ENCODE peak calls at places on chromosomes 12 and 14, in nine cellular contexts. O, D, Q, H, W, I, R, U and Y are unnamed samples.

GRCh38 chr12:115752913-115753726 is 524.4 kb downstream of the MED13L start:
- DNase-seq in O (peak; percentile 87), D (no peak), Q (no peak), H (no peak), W (peak; percentile 71), I (peak; percentile 50), R (no peak), U (peak; percentile 63), Y (no peak)

GRCh38 chr14:67392123-67392522 is 19.8 kb downstream of the PLEK2 start:
- DNase-seq in O (no peak), D (no peak), Q (no peak), H (no peak), W (no peak), I (no peak), R (no peak), U (no peak), Y (no peak)

GRCh38 chr12:121767525-121768016 is 25.9 kb downstream of the RHOF start:
- DNase-seq in O (no peak), D (no peak), Q (no peak), H (no peak), W (no peak), I (no peak), R (no peak), U (no peak), Y (no peak)

GRCh38 chr14:70514168-70515069 is 20.4 kb downstream of the ADAM20 start:
- DNase-seq in O (peak; percentile 11), D (no peak), Q (no peak), H (no peak), W (no peak), I (no peak), R (no peak), U (no peak), Y (no peak)

GRCh38 chr12:70875628-70876027 is 44.9 kb downstream of the PTPRR start:
- DNase-seq in O (no peak), D (no peak), Q (no peak), H (no peak), W (no peak), I (no peak), R (no peak), U (no peak), Y (no peak)

GRCh38 chr14:22112004-22112403 is 438.4 kb upstream of the OR4E1 start:
- DNase-seq in O (peak; percentile 8), D (no peak), Q (no peak), H (peak; percentile 19), W (peak; percentile 10), I (peak; percentile 59), R (peak; percentile 52), U (peak; percentile 18), Y (no peak)

GRCh38 chr12:49439042-49439441 is 71.8 kb downstream of the SPATS2 start:
- DNase-seq in O (no peak), D (no peak), Q (no peak), H (no peak), W (no peak), I (no peak), R (no peak), U (no peak), Y (no peak)

GRCh38 chr12:4781212-4781611 is 61.0 kb downstream of the GALNT8 start:
- DNase-seq in O (no peak), D (no peak), Q (no peak), H (no peak), W (no peak), I (no peak), R (no peak), U (no peak), Y (no peak)

GRCh38 chr12:109770861-109771670 is 57.4 kb downstream of the FAM222A start:
- DNase-seq in O (no peak), D (no peak), Q (peak; percentile 23), H (no peak), W (no peak), I (no peak), R (no peak), U (no peak), Y (no peak)

GRCh38 chr14:72463291-72463866 is 430.5 kb downstream of the DPF3 start:
- DNase-seq in O (peak; percentile 81), D (no peak), Q (no peak), H (no peak), W (no peak), I (no peak), R (no peak), U (no peak), Y (no peak)

GRCh38 chr12:20445693-20446092 is 77.4 kb downstream of the PDE3A start:
- DNase-seq in O (no peak), D (no peak), Q (no peak), H (no peak), W (no peak), I (no peak), R (no peak), U (no peak), Y (no peak)

GRCh38 chr12:122743895-122744525 is 8.6 kb upstream of the DENR start:
- DNase-seq in O (no peak), D (no peak), Q (peak; percentile 71), H (no peak), W (no peak), I (no peak), R (no peak), U (no peak), Y (no peak)

GRCh38 chr12:71070416-71071155 is 87.2 kb downstream of the TSPAN8 start:
- DNase-seq in O (no peak), D (no peak), Q (no peak), H (no peak), W (no peak), I (no peak), R (no peak), U (no peak), Y (no peak)

GRCh38 chr12:12468575-12468974 is 94.1 kb downstream of the DUSP16 start:
- DNase-seq in O (no peak), D (no peak), Q (no peak), H (no peak), W (no peak), I (no peak), R (no peak), U (no peak), Y (no peak)

GRCh38 chr14:54815531-54815930 is 87.1 kb downstream of the GCH1 start:
- DNase-seq in O (no peak), D (no peak), Q (no peak), H (no peak), W (no peak), I (no peak), R (no peak), U (no peak), Y (no peak)

GRCh38 chr12:65269603-65270002 is 8.9 kb upstream of the MSRB3 start:
- DNase-seq in O (peak; percentile 45), D (no peak), Q (no peak), H (no peak), W (no peak), I (no peak), R (no peak), U (no peak), Y (no peak)

GRCh38 chr12:6435941-6436715 is 8.6 kb upstream of the CD27 start:
- DNase-seq in O (no peak), D (no peak), Q (no peak), H (no peak), W (no peak), I (no peak), R (no peak), U (no peak), Y (no peak)

GRCh38 chr14:68676511-68676943 is 116.3 kb downstream of the ZFP36L1 start:
- DNase-seq in O (no peak), D (no peak), Q (no peak), H (no peak), W (no peak), I (no peak), R (no peak), U (no peak), Y (no peak)

GRCh38 chr12:82998509-82998908 is 311.8 kb downstream of the TMTC2 start:
- DNase-seq in O (no peak), D (no peak), Q (no peak), H (no peak), W (no peak), I (no peak), R (no peak), U (no peak), Y (no peak)

GRCh38 chr14:69260979-69261605 is 1.1 kb downstream of the GALNT16 start:
- DNase-seq in O (no peak), D (peak; percentile 20), Q (no peak), H (peak; percentile 59), W (no peak), I (peak; percentile 59), R (peak; percentile 30), U (no peak), Y (no peak)

GRCh38 chr12:57188090-57188425 is 28.5 kb upstream of the NXPH4 start:
- DNase-seq in O (no peak), D (no peak), Q (no peak), H (no peak), W (no peak), I (no peak), R (no peak), U (no peak), Y (no peak)

GRCh38 chr14:61498811-61499210 is 177.4 kb downstream of the PRKCH start:
- DNase-seq in O (peak; percentile 25), D (no peak), Q (no peak), H (no peak), W (no peak), I (no peak), R (no peak), U (no peak), Y (no peak)

GRCh38 chr12:124191024-124191359 is 103.9 kb upstream of the RFLNA start:
- DNase-seq in O (peak; percentile 33), D (no peak), Q (no peak), H (no peak), W (peak; percentile 12), I (no peak), R (no peak), U (no peak), Y (no peak)

GRCh38 chr12:118055144-118055557 is 5.8 kb downstream of the WSB2 start:
- DNase-seq in O (peak; percentile 72), D (peak; percentile 69), Q (peak; percentile 61), H (no peak), W (peak; percentile 77), I (peak; percentile 73), R (peak; percentile 66), U (peak; percentile 57), Y (peak; percentile 65)

GRCh38 chr12:8948711-8949524 is 527 bp downstream of the M6PR start:
- DNase-seq in O (peak; percentile 49), D (no peak), Q (no peak), H (no peak), W (no peak), I (peak; percentile 19), R (no peak), U (no peak), Y (no peak)

GRCh38 chr12:71691504-71692129 is 5.7 kb downstream of the TMEM19 start:
- DNase-seq in O (no peak), D (no peak), Q (no peak), H (no peak), W (no peak), I (no peak), R (no peak), U (no peak), Y (no peak)

GRCh38 chr12:124686001-124686884 is 118.8 kb upstream of the NCOR2 start:
- DNase-seq in O (peak; percentile 88), D (no peak), Q (no peak), H (no peak), W (peak; percentile 27), I (no peak), R (no peak), U (peak; percentile 79), Y (no peak)

GRCh38 chr14:67151082-67151666 is 38.1 kb upstream of the GARIN2 start:
- DNase-seq in O (peak; percentile 23), D (no peak), Q (no peak), H (no peak), W (no peak), I (no peak), R (no peak), U (no peak), Y (no peak)

GRCh38 chr14:100767003-100767787 is 40.5 kb downstream of the DLK1 start:
- DNase-seq in O (no peak), D (no peak), Q (no peak), H (no peak), W (no peak), I (no peak), R (no peak), U (no peak), Y (no peak)

GRCh38 chr12:3797649-3798048 is 44.7 kb upstream of the CRACR2A start:
- DNase-seq in O (peak; percentile 32), D (no peak), Q (no peak), H (no peak), W (no peak), I (no peak), R (no peak), U (no peak), Y (no peak)

GRCh38 chr12:43315961-43316360 is 236.0 kb downstream of the ADAMTS20 start:
- DNase-seq in O (no peak), D (no peak), Q (no peak), H (no peak), W (no peak), I (no peak), R (no peak), U (no peak), Y (no peak)